ENCODE peak calls at places on chromosome 12, in four cellular contexts. One of them, this sample, is unnamed.

GRCh38 chr12:19431407-19432308 is 7.6 kb upstream of the AEBP2 start:
- DNase-seq in NB4: no peak
- DNase-seq in IMR-90: peak
- DNase-seq in uterus: no peak
- DNase-seq in this sample: no peak

GRCh38 chr12:69239922-69240624 is 704 bp downstream of the CPSF6 start:
- DNase-seq in IMR-90: peak
- DNase-seq in uterus: peak
- DNase-seq in NB4: peak
- DNase-seq in this sample: peak

GRCh38 chr12:48390026-48390425 is 39.3 kb upstream of the ZNF641 start:
- DNase-seq in uterus: no peak
- DNase-seq in NB4: no peak
- DNase-seq in IMR-90: no peak
- DNase-seq in this sample: no peak

GRCh38 chr12:4324366-4324765 is 3.4 kb downstream of the TIGAR start:
- DNase-seq in NB4: no peak
- DNase-seq in IMR-90: no peak
- DNase-seq in uterus: no peak
- DNase-seq in this sample: no peak

GRCh38 chr12:30692470-30692869 is 3.2 kb downstream of the IPO8 start:
- DNase-seq in NB4: no peak
- DNase-seq in IMR-90: peak
- DNase-seq in uterus: peak
- DNase-seq in this sample: no peak

GRCh38 chr12:18546399-18546798 is 191.4 kb downstream of the PLCZ1 start:
- DNase-seq in IMR-90: peak
- DNase-seq in NB4: no peak
- DNase-seq in uterus: no peak
- DNase-seq in this sample: no peak

GRCh38 chr12:121036810-121037326 is 2.2 kb downstream of the OASL start:
- DNase-seq in NB4: peak
- DNase-seq in uterus: no peak
- DNase-seq in IMR-90: peak
- DNase-seq in this sample: no peak

GRCh38 chr12:80697270-80697887 is 10.1 kb upstream of the MYF6 start:
- DNase-seq in uterus: no peak
- DNase-seq in IMR-90: no peak
- DNase-seq in NB4: no peak
- DNase-seq in this sample: no peak

GRCh38 chr12:64104376-64104775 is 117.7 kb downstream of the KICS2 start:
- DNase-seq in uterus: peak
- DNase-seq in NB4: no peak
- DNase-seq in IMR-90: no peak
- DNase-seq in this sample: no peak

GRCh38 chr12:89069431-89069830 is 282.9 kb downstream of the DUSP6 start:
- DNase-seq in NB4: no peak
- DNase-seq in uterus: no peak
- DNase-seq in IMR-90: peak
- DNase-seq in this sample: no peak

GRCh38 chr12:6380141-6381121 is 3.5 kb upstream of the LTBR start:
- DNase-seq in IMR-90: peak
- DNase-seq in NB4: no peak
- DNase-seq in uterus: peak
- DNase-seq in this sample: no peak

GRCh38 chr12:39692258-39692853 is 72.8 kb upstream of the ABCD2 start:
- DNase-seq in NB4: no peak
- DNase-seq in uterus: no peak
- DNase-seq in IMR-90: no peak
- DNase-seq in this sample: no peak

GRCh38 chr12:45974171-45974719 is 16.1 kb downstream of the SCAF11 start:
- DNase-seq in NB4: no peak
- DNase-seq in uterus: no peak
- DNase-seq in IMR-90: no peak
- DNase-seq in this sample: no peak

GRCh38 chr12:45973526-45973925 is 16.8 kb downstream of the SCAF11 start:
- DNase-seq in IMR-90: peak
- DNase-seq in uterus: no peak
- DNase-seq in NB4: no peak
- DNase-seq in this sample: no peak

GRCh38 chr12:45978108-45978507 is 12.3 kb downstream of the SCAF11 start:
- DNase-seq in uterus: no peak
- DNase-seq in NB4: no peak
- DNase-seq in IMR-90: no peak
- DNase-seq in this sample: no peak

GRCh38 chr12:45974883-45975282 is 15.5 kb downstream of the SCAF11 start:
- DNase-seq in uterus: no peak
- DNase-seq in IMR-90: no peak
- DNase-seq in NB4: no peak
- DNase-seq in this sample: no peak

DNA sequence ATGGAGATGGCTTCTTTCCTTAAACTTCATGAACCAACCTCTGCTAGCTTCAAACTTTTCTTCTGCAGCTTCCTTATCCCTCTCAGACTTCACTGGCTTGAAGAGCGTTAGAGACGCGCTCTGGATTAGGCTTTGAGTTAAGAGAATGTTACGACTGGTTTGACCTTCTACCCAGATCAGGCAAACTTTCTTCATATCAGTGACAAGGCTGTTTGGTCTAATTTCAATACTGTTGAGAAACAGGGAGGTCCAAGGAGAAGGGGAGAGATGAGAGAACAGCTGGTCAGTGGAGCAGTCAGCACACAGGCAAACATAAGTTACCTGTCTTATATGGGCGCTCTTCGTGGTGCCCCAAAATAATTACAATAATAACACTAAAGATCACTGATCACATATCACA is 14.9 kb downstream of the SCAF11 start:
- DNase-seq in IMR-90: no peak
- DNase-seq in NB4: no peak
- DNase-seq in uterus: no peak
- DNase-seq in this sample: no peak
- H3K4me3 ChIP-seq in IMR-90: no peak
- H3K4me3 ChIP-seq in NB4: no peak
- H3K4me3 ChIP-seq in uterus: no peak
- H3K4me3 ChIP-seq in this sample: no peak

GRCh38 chr12:26121841-26122680 is 2.8 kb downstream of the BHLHE41 start:
- DNase-seq in uterus: no peak
- DNase-seq in NB4: peak
- DNase-seq in IMR-90: peak
- DNase-seq in this sample: no peak

GRCh38 chr12:26123482-26123980 is 1.3 kb downstream of the BHLHE41 start:
- DNase-seq in NB4: no peak
- DNase-seq in uterus: no peak
- DNase-seq in IMR-90: peak
- DNase-seq in this sample: no peak

GRCh38 chr12:26124491-26125450 is at the start of gene BHLHE41:
- DNase-seq in uterus: peak
- DNase-seq in NB4: peak
- DNase-seq in IMR-90: peak
- DNase-seq in this sample: peak

GRCh38 chr12:26121323-26121740 is 3.5 kb downstream of the BHLHE41 start:
- DNase-seq in IMR-90: no peak
- DNase-seq in uterus: no peak
- DNase-seq in NB4: no peak
- DNase-seq in this sample: no peak

GRCh38 chr12:26122681-26123481 is 2.0 kb downstream of the BHLHE41 start:
- DNase-seq in IMR-90: peak
- DNase-seq in uterus: peak
- DNase-seq in NB4: peak
- DNase-seq in this sample: peak
- TF ChIP-seq POLR2A in IMR-90: peak
- TF ChIP-seq POLR2A in uterus: no peak
- TF ChIP-seq POLR2A in NB4: no peak
- TF ChIP-seq POLR2A in this sample: no peak

GRCh38 chr12:132638541-132639408 is 20.2 kb downstream of the P2RX2 start:
- DNase-seq in IMR-90: peak
- DNase-seq in uterus: peak
- DNase-seq in NB4: peak
- DNase-seq in this sample: no peak
- TF ChIP-seq CTCF in IMR-90: peak
- TF ChIP-seq CTCF in uterus: peak
- TF ChIP-seq CTCF in NB4: peak
- TF ChIP-seq CTCF in this sample: no peak

GRCh38 chr12:130875193-130875592 is 3.3 kb downstream of the RAN start:
- DNase-seq in uterus: no peak
- DNase-seq in NB4: no peak
- DNase-seq in IMR-90: no peak
- DNase-seq in this sample: no peak

GRCh38 chr12:130876297-130876696 is 4.4 kb downstream of the RAN start:
- DNase-seq in IMR-90: no peak
- DNase-seq in uterus: no peak
- DNase-seq in NB4: no peak
- DNase-seq in this sample: no peak

GRCh38 chr12:130873106-130873795 is 1.4 kb downstream of the RAN start:
- DNase-seq in uterus: no peak
- DNase-seq in IMR-90: no peak
- DNase-seq in NB4: no peak
- DNase-seq in this sample: no peak

GRCh38 chr12:130873825-130874224 is 2.0 kb downstream of the RAN start:
- DNase-seq in NB4: no peak
- DNase-seq in IMR-90: no peak
- DNase-seq in uterus: no peak
- DNase-seq in this sample: no peak

GRCh38 chr12:130874696-130875095 is 2.8 kb downstream of the RAN start:
- DNase-seq in NB4: no peak
- DNase-seq in uterus: no peak
- DNase-seq in IMR-90: no peak
- DNase-seq in this sample: no peak
- H3K4me3 ChIP-seq in NB4: peak
- H3K4me3 ChIP-seq in uterus: no peak
- H3K4me3 ChIP-seq in IMR-90: no peak
- H3K4me3 ChIP-seq in this sample: no peak

GRCh38 chr12:75334384-75335030 is at the start of gene GLIPR1L1:
- DNase-seq in uterus: peak
- DNase-seq in IMR-90: peak
- DNase-seq in NB4: peak
- DNase-seq in this sample: peak

GRCh38 chr12:75327642-75328041 is 2.5 kb downstream of the CAPS2 start:
- DNase-seq in IMR-90: no peak
- DNase-seq in NB4: no peak
- DNase-seq in uterus: no peak
- DNase-seq in this sample: no peak

GRCh38 chr12:75329918-75330826 is at the start of gene CAPS2:
- DNase-seq in NB4: peak
- DNase-seq in IMR-90: peak
- DNase-seq in uterus: peak
- DNase-seq in this sample: peak
- TF ChIP-seq POLR2A in NB4: no peak
- TF ChIP-seq POLR2A in IMR-90: no peak
- TF ChIP-seq POLR2A in uterus: peak
- TF ChIP-seq POLR2A in this sample: no peak

GRCh38 chr12:118714051-118714460 is 267.3 kb upstream of the SRRM4 start:
- DNase-seq in uterus: no peak
- DNase-seq in IMR-90: no peak
- DNase-seq in NB4: peak
- DNase-seq in this sample: peak
- TF ChIP-seq CTCF in uterus: no peak
- TF ChIP-seq CTCF in IMR-90: no peak
- TF ChIP-seq CTCF in NB4: peak
- TF ChIP-seq CTCF in this sample: no peak

GRCh38 chr12:55746147-55746912 is 3.4 kb downstream of the GDF11 start:
- DNase-seq in IMR-90: no peak
- DNase-seq in NB4: no peak
- DNase-seq in uterus: no peak
- DNase-seq in this sample: no peak
- H3K4me3 ChIP-seq in IMR-90: no peak
- H3K4me3 ChIP-seq in NB4: peak
- H3K4me3 ChIP-seq in uterus: no peak
- H3K4me3 ChIP-seq in this sample: no peak

GRCh38 chr12:51246254-51246853 is 7.7 kb downstream of the DAZAP2 start:
- DNase-seq in uterus: no peak
- DNase-seq in NB4: peak
- DNase-seq in IMR-90: peak
- DNase-seq in this sample: no peak
- TF ChIP-seq POLR2A in uterus: no peak
- TF ChIP-seq POLR2A in NB4: no peak
- TF ChIP-seq POLR2A in IMR-90: peak
- TF ChIP-seq POLR2A in this sample: no peak

GRCh38 chr12:22169281-22169824 is 123.3 kb downstream of the CMAS start:
- DNase-seq in NB4: no peak
- DNase-seq in uterus: no peak
- DNase-seq in IMR-90: no peak
- DNase-seq in this sample: no peak

GRCh38 chr12:22172501-22172900 is 126.5 kb downstream of the CMAS start:
- DNase-seq in NB4: no peak
- DNase-seq in uterus: no peak
- DNase-seq in IMR-90: no peak
- DNase-seq in this sample: no peak

GRCh38 chr12:22173154-22173553 is 127.1 kb downstream of the CMAS start:
- DNase-seq in NB4: no peak
- DNase-seq in uterus: no peak
- DNase-seq in IMR-90: no peak
- DNase-seq in this sample: no peak
- TF ChIP-seq CTCF in NB4: no peak
- TF ChIP-seq CTCF in uterus: no peak
- TF ChIP-seq CTCF in IMR-90: no peak
- TF ChIP-seq CTCF in this sample: no peak

GRCh38 chr12:76313289-76313688 is 34.9 kb downstream of the BBS10 start:
- DNase-seq in uterus: no peak
- DNase-seq in NB4: no peak
- DNase-seq in IMR-90: no peak
- DNase-seq in this sample: no peak

GRCh38 chr12:76317976-76318375 is 30.2 kb downstream of the BBS10 start:
- DNase-seq in IMR-90: no peak
- DNase-seq in uterus: no peak
- DNase-seq in NB4: no peak
- DNase-seq in this sample: no peak

GRCh38 chr12:76316468-76316867 is 31.7 kb downstream of the BBS10 start:
- DNase-seq in NB4: no peak
- DNase-seq in IMR-90: no peak
- DNase-seq in uterus: no peak
- DNase-seq in this sample: no peak

GRCh38 chr12:76318773-76319594 is 29.2 kb downstream of the BBS10 start:
- DNase-seq in IMR-90: no peak
- DNase-seq in NB4: no peak
- DNase-seq in uterus: no peak
- DNase-seq in this sample: no peak
- H3K4me3 ChIP-seq in IMR-90: no peak
- H3K4me3 ChIP-seq in NB4: no peak
- H3K4me3 ChIP-seq in uterus: no peak
- H3K4me3 ChIP-seq in this sample: no peak

This sample was measured in lower leg skin.